ENCODE peak calls at places on chromosomes 2 and 18, in four cellular contexts. One of them, this sample, is unnamed.

GRCh38 chr2:12073217-12073852 is 326.9 kb downstream of the LPIN1 start:
- DNase-seq in HepG2: no peak
- DNase-seq in stimulated activated naive CD8-positive, alpha-beta T cell treated with anti-CD3 and anti-CD28 coated beads, Interleukin-15, Interleukin-2, amounts not matched to agents 100 U/mL and 50 U/mL, for 24 hours: no peak
- DNase-seq in NCI-H748 treated with DMSO at 0.1 percent for 48 hours: no peak
- DNase-seq in this sample: no peak

GRCh38 chr2:11013196-11013595 is 101.5 kb downstream of the KCNF1 start:
- DNase-seq in HepG2: no peak
- DNase-seq in stimulated activated naive CD8-positive, alpha-beta T cell treated with anti-CD3 and anti-CD28 coated beads, Interleukin-15, Interleukin-2, amounts not matched to agents 100 U/mL and 50 U/mL, for 24 hours: no peak
- DNase-seq in NCI-H748 treated with DMSO at 0.1 percent for 48 hours: no peak
- DNase-seq in this sample: no peak

GRCh38 chr18:9530226-9531009 is 55.1 kb downstream of the RALBP1 start:
- DNase-seq in HepG2: no peak
- DNase-seq in stimulated activated naive CD8-positive, alpha-beta T cell treated with anti-CD3 and anti-CD28 coated beads, Interleukin-15, Interleukin-2, amounts not matched to agents 100 U/mL and 50 U/mL, for 24 hours: no peak
- DNase-seq in NCI-H748 treated with DMSO at 0.1 percent for 48 hours: no peak
- DNase-seq in this sample: no peak

GRCh38 chr2:85288244-85288725 is 39.5 kb downstream of the TGOLN2 start:
- DNase-seq in HepG2: no peak
- DNase-seq in stimulated activated naive CD8-positive, alpha-beta T cell treated with anti-CD3 and anti-CD28 coated beads, Interleukin-15, Interleukin-2, amounts not matched to agents 100 U/mL and 50 U/mL, for 24 hours: no peak
- DNase-seq in NCI-H748 treated with DMSO at 0.1 percent for 48 hours: no peak
- DNase-seq in this sample: no peak

GRCh38 chr2:95349568-95350319 is 52.6 kb downstream of the KCNIP3 start:
- DNase-seq in HepG2: no peak
- DNase-seq in stimulated activated naive CD8-positive, alpha-beta T cell treated with anti-CD3 and anti-CD28 coated beads, Interleukin-15, Interleukin-2, amounts not matched to agents 100 U/mL and 50 U/mL, for 24 hours: no peak
- DNase-seq in NCI-H748 treated with DMSO at 0.1 percent for 48 hours: no peak
- DNase-seq in this sample: no peak

GRCh38 chr2:122736279-122736678 is 980.8 kb downstream of the TSN start:
- DNase-seq in HepG2: no peak
- DNase-seq in stimulated activated naive CD8-positive, alpha-beta T cell treated with anti-CD3 and anti-CD28 coated beads, Interleukin-15, Interleukin-2, amounts not matched to agents 100 U/mL and 50 U/mL, for 24 hours: no peak
- DNase-seq in NCI-H748 treated with DMSO at 0.1 percent for 48 hours: no peak
- DNase-seq in this sample: peak; percentile 12

GRCh38 chr2:24122-24521 is 22.2 kb downstream of the FAM110C start:
- DNase-seq in HepG2: no peak
- DNase-seq in stimulated activated naive CD8-positive, alpha-beta T cell treated with anti-CD3 and anti-CD28 coated beads, Interleukin-15, Interleukin-2, amounts not matched to agents 100 U/mL and 50 U/mL, for 24 hours: no peak
- DNase-seq in NCI-H748 treated with DMSO at 0.1 percent for 48 hours: peak; percentile 28
- DNase-seq in this sample: no peak

GRCh38 chr18:63452273-63452672 is 24.5 kb upstream of the SERPINB5 start:
- DNase-seq in HepG2: no peak
- DNase-seq in stimulated activated naive CD8-positive, alpha-beta T cell treated with anti-CD3 and anti-CD28 coated beads, Interleukin-15, Interleukin-2, amounts not matched to agents 100 U/mL and 50 U/mL, for 24 hours: no peak
- DNase-seq in NCI-H748 treated with DMSO at 0.1 percent for 48 hours: no peak
- DNase-seq in this sample: no peak

GRCh38 chr2:45329045-45329677 is 281.9 kb downstream of the SRBD1 start:
- DNase-seq in HepG2: peak; percentile 67
- DNase-seq in stimulated activated naive CD8-positive, alpha-beta T cell treated with anti-CD3 and anti-CD28 coated beads, Interleukin-15, Interleukin-2, amounts not matched to agents 100 U/mL and 50 U/mL, for 24 hours: no peak
- DNase-seq in NCI-H748 treated with DMSO at 0.1 percent for 48 hours: no peak
- DNase-seq in this sample: no peak

GRCh38 chr2:122112633-122113032 is 357.2 kb downstream of the TSN start:
- DNase-seq in HepG2: no peak
- DNase-seq in stimulated activated naive CD8-positive, alpha-beta T cell treated with anti-CD3 and anti-CD28 coated beads, Interleukin-15, Interleukin-2, amounts not matched to agents 100 U/mL and 50 U/mL, for 24 hours: no peak
- DNase-seq in NCI-H748 treated with DMSO at 0.1 percent for 48 hours: no peak
- DNase-seq in this sample: no peak

GRCh38 chr2:19048593-19049264 is 309.7 kb downstream of the OSR1 start:
- DNase-seq in HepG2: peak; percentile 82
- DNase-seq in stimulated activated naive CD8-positive, alpha-beta T cell treated with anti-CD3 and anti-CD28 coated beads, Interleukin-15, Interleukin-2, amounts not matched to agents 100 U/mL and 50 U/mL, for 24 hours: no peak
- DNase-seq in NCI-H748 treated with DMSO at 0.1 percent for 48 hours: peak; percentile 68
- DNase-seq in this sample: no peak

GRCh38 chr2:168455692-168456525 is at the start of gene CERS6:
- DNase-seq in HepG2: peak; percentile 89
- DNase-seq in stimulated activated naive CD8-positive, alpha-beta T cell treated with anti-CD3 and anti-CD28 coated beads, Interleukin-15, Interleukin-2, amounts not matched to agents 100 U/mL and 50 U/mL, for 24 hours: peak; percentile 92
- DNase-seq in NCI-H748 treated with DMSO at 0.1 percent for 48 hours: peak; percentile 58
- DNase-seq in this sample: peak; percentile 86

GRCh38 chr2:42933824-42934254 is 141.5 kb upstream of the HAAO start:
- DNase-seq in HepG2: no peak
- DNase-seq in stimulated activated naive CD8-positive, alpha-beta T cell treated with anti-CD3 and anti-CD28 coated beads, Interleukin-15, Interleukin-2, amounts not matched to agents 100 U/mL and 50 U/mL, for 24 hours: no peak
- DNase-seq in NCI-H748 treated with DMSO at 0.1 percent for 48 hours: no peak
- DNase-seq in this sample: no peak

GRCh38 chr2:211692689-211693088 is 845.9 kb downstream of the ERBB4 start:
- DNase-seq in HepG2: no peak
- DNase-seq in stimulated activated naive CD8-positive, alpha-beta T cell treated with anti-CD3 and anti-CD28 coated beads, Interleukin-15, Interleukin-2, amounts not matched to agents 100 U/mL and 50 U/mL, for 24 hours: no peak
- DNase-seq in NCI-H748 treated with DMSO at 0.1 percent for 48 hours: no peak
- DNase-seq in this sample: no peak

GRCh38 chr2:66446924-66447323 is 12.0 kb downstream of the MEIS1 start:
- DNase-seq in HepG2: no peak
- DNase-seq in stimulated activated naive CD8-positive, alpha-beta T cell treated with anti-CD3 and anti-CD28 coated beads, Interleukin-15, Interleukin-2, amounts not matched to agents 100 U/mL and 50 U/mL, for 24 hours: no peak
- DNase-seq in NCI-H748 treated with DMSO at 0.1 percent for 48 hours: no peak
- DNase-seq in this sample: no peak

GRCh38 chr18:11504962-11505361 is 104.4 kb upstream of the SLC35G4 start:
- DNase-seq in HepG2: no peak
- DNase-seq in stimulated activated naive CD8-positive, alpha-beta T cell treated with anti-CD3 and anti-CD28 coated beads, Interleukin-15, Interleukin-2, amounts not matched to agents 100 U/mL and 50 U/mL, for 24 hours: no peak
- DNase-seq in NCI-H748 treated with DMSO at 0.1 percent for 48 hours: no peak
- DNase-seq in this sample: no peak

GRCh38 chr2:158990397-158991209 is 22.2 kb downstream of the TANC1 start:
- DNase-seq in HepG2: no peak
- DNase-seq in stimulated activated naive CD8-positive, alpha-beta T cell treated with anti-CD3 and anti-CD28 coated beads, Interleukin-15, Interleukin-2, amounts not matched to agents 100 U/mL and 50 U/mL, for 24 hours: no peak
- DNase-seq in NCI-H748 treated with DMSO at 0.1 percent for 48 hours: no peak
- DNase-seq in this sample: peak; percentile 78

GRCh38 chr18:78799382-78800089 is 180.1 kb upstream of the SALL3 start:
- DNase-seq in HepG2: no peak
- DNase-seq in stimulated activated naive CD8-positive, alpha-beta T cell treated with anti-CD3 and anti-CD28 coated beads, Interleukin-15, Interleukin-2, amounts not matched to agents 100 U/mL and 50 U/mL, for 24 hours: no peak
- DNase-seq in NCI-H748 treated with DMSO at 0.1 percent for 48 hours: no peak
- DNase-seq in this sample: no peak

GRCh38 chr2:127422631-127423475 is 4.6 kb downstream of the PROC start:
- DNase-seq in HepG2: no peak
- DNase-seq in stimulated activated naive CD8-positive, alpha-beta T cell treated with anti-CD3 and anti-CD28 coated beads, Interleukin-15, Interleukin-2, amounts not matched to agents 100 U/mL and 50 U/mL, for 24 hours: peak; percentile 15
- DNase-seq in NCI-H748 treated with DMSO at 0.1 percent for 48 hours: peak; percentile 28
- DNase-seq in this sample: no peak

GRCh38 chr2:8252997-8253694 is 428.7 kb upstream of the ID2 start:
- DNase-seq in HepG2: no peak
- DNase-seq in stimulated activated naive CD8-positive, alpha-beta T cell treated with anti-CD3 and anti-CD28 coated beads, Interleukin-15, Interleukin-2, amounts not matched to agents 100 U/mL and 50 U/mL, for 24 hours: no peak
- DNase-seq in NCI-H748 treated with DMSO at 0.1 percent for 48 hours: no peak
- DNase-seq in this sample: no peak

GRCh38 chr2:41949541-41950439 is 98.0 kb upstream of the PKDCC start:
- DNase-seq in HepG2: no peak
- DNase-seq in stimulated activated naive CD8-positive, alpha-beta T cell treated with anti-CD3 and anti-CD28 coated beads, Interleukin-15, Interleukin-2, amounts not matched to agents 100 U/mL and 50 U/mL, for 24 hours: no peak
- DNase-seq in NCI-H748 treated with DMSO at 0.1 percent for 48 hours: no peak
- DNase-seq in this sample: no peak

GRCh38 chr18:61657066-61657732 is 235.6 kb downstream of the RNF152 start:
- DNase-seq in HepG2: no peak
- DNase-seq in stimulated activated naive CD8-positive, alpha-beta T cell treated with anti-CD3 and anti-CD28 coated beads, Interleukin-15, Interleukin-2, amounts not matched to agents 100 U/mL and 50 U/mL, for 24 hours: no peak
- DNase-seq in NCI-H748 treated with DMSO at 0.1 percent for 48 hours: no peak
- DNase-seq in this sample: no peak